ENCODE peak calls at places on chromosomes 4 and X, in six cellular contexts. G is H9, N is H1, P is IMR-90, S is mesenchymal stem cell, L is trophoblast cell. I is an unnamed sample.

GRCh38 chr4:47642985-47643745 is 158.1 kb downstream of the ATP10D start:
- DNase-seq in L (no peak), G (no peak), S (peak; percentile 23), P (peak; percentile 55), N (no peak), I (no peak)

GRCh38 chr4:143337600-143338287 is 1.1 kb downstream of the GAB1 start:
- DNase-seq in L (no peak), P (peak; percentile 58), S (peak; percentile 72), N (no peak), G (peak; percentile 38), I (no peak)

GRCh38 chrX:74536142-74537010 is 78.0 kb downstream of the RLIM start:
- DNase-seq in L (peak; percentile 51), N (no peak), S (peak; percentile 83), P (peak; percentile 83), G (peak; percentile 69), I (no peak)

GRCh38 chrX:40952855-40953254 is 132.4 kb upstream of the USP9X start:
- DNase-seq in P (peak; percentile 18), G (no peak), N (no peak), S (peak; percentile 30), L (no peak), I (no peak)

GRCh38 chrX:24253469-24253868 is 60.4 kb downstream of the SUPT20HL2 start:
- DNase-seq in L (no peak), S (no peak), G (no peak), P (no peak), N (no peak), I (no peak)

GRCh38 chr4:2750719-2751605 is 5.2 kb downstream of the TNIP2 start:
- DNase-seq in N (no peak), S (peak; percentile 83), P (no peak), L (no peak), G (no peak), I (no peak)

GRCh38 chr4:93710847-93711430 is 117.6 kb upstream of the ATOH1 start:
- DNase-seq in G (no peak), N (no peak), S (no peak), P (no peak), L (no peak), I (no peak)

GRCh38 chr4:82201303-82201702 is 172.5 kb downstream of the HNRNPD start:
- DNase-seq in G (no peak), N (no peak), S (no peak), L (no peak), P (no peak), I (no peak)

GRCh38 chr4:41428205-41428940 is 109.6 kb upstream of the LIMCH1 start:
- DNase-seq in N (no peak), G (no peak), L (no peak), P (no peak), S (no peak), I (no peak)

GRCh38 chr4:8351931-8352367 is 82.4 kb downstream of the HTRA3 start:
- DNase-seq in N (no peak), P (peak; percentile 39), G (no peak), L (no peak), S (no peak), I (no peak)

DNA sequence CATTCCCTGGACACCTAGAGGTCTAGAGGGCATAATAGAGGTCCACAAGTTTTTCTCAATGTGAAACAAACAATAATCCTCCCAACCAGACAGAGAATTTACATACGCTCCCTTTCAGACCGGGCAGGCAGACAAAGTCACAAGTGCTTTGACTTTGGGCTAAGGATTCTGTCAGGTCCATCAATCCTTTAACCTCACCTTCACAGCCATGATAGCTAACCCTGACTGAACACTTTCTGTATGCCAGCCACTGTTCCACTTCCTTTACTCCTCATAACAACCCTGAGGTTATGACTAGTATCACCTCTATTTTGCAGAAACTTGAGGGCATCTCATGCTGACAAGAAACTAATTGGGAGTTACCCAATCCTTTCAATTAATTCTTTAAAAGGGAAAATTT is 118.8 kb upstream of the AFF2 start:
- DNase-seq in P (no peak), G (no peak), L (no peak), N (no peak), S (no peak), I (no peak)
- H3K9ac ChIP-seq in P (no peak overlapping the region), G (no peak overlapping the region), L (no peak overlapping the region), N (no peak overlapping the region), S (no peak overlapping the region), I (no peak overlapping the region)

GRCh38 chr4:26238426-26238781 is 82.4 kb upstream of the RBPJ start:
- DNase-seq in S (no peak), L (no peak), G (no peak), P (no peak), N (no peak), I (no peak)
- H3K14ac ChIP-seq in S (no peak overlapping the region), L (no peak overlapping the region), G (no peak overlapping the region), P (peak overlapping the region; percentile 16), N (no peak overlapping the region), I (no peak overlapping the region)

GRCh38 chrX:39731390-39731680 is 366.4 kb downstream of the BCOR start:
- DNase-seq in S (no peak), P (no peak), G (no peak), L (no peak), N (no peak), I (no peak)
- H2BK5ac ChIP-seq in S (no peak overlapping the region), P (no peak overlapping the region), G (no peak overlapping the region), L (no peak overlapping the region), N (peak overlapping the region; percentile 52), I (no peak overlapping the region)

GRCh38 chr4:13893221-13893620 is 265.7 kb upstream of the BOD1L1 start:
- DNase-seq in L (no peak), G (no peak), N (no peak), P (peak; percentile 32), S (peak; percentile 35), I (no peak)
- H3K9ac ChIP-seq in L (no peak overlapping the region), G (no peak overlapping the region), N (no peak overlapping the region), P (peak overlapping the region; percentile 89), S (peak overlapping the region; percentile 88), I (no peak overlapping the region)

DNA sequence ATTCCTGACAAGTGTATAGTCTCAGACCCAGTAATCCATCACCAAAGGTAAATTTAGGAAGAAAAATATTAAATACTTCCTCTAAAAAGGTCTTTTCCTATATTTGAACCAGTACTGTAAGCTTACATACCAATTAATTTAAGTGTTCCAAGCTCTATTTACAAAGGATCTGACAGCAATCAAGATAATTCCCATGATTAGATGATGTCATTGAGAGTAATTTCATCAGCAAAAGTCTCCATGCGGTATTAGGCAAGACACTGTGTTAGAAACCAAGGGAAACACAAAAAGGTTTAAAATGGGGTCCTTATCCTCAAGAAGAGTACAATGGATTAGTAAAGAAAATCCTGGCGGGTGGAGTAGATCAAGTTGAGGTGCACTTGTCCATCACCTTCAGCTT is 198.5 kb downstream of the PRDM5 start:
- DNase-seq in S (peak; percentile 37), G (no peak), P (no peak), L (no peak), N (no peak), I (no peak)
- H3K14ac ChIP-seq in S (no peak overlapping the region), G (no peak overlapping the region), P (no peak overlapping the region), L (no peak overlapping the region), N (no peak overlapping the region), I (no peak overlapping the region)

DNA sequence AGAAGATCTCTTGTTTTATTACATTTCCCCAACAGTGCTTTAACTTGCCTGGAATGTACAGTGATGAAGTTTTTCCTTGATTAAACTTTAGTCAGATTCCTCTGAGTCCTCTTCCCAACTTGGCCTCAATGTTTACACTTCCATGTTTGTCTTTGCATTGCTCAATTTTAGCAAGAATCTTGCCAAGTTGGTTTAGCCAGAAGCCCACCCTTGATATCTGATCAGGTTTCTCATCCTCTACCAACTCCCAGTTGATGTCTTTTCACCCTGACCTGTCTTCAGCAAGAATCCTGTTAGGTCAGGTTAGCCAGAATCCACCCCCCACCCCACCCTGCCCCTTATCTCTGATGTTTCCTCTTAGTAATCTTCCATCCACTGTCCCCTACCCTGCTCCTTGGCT is 120.9 kb downstream of the MBNL3 start:
- DNase-seq in L (no peak), P (no peak), S (peak; percentile 9), G (no peak), N (no peak), I (no peak)
- H2BK5ac ChIP-seq in L (no peak overlapping the region), P (no peak overlapping the region), S (no peak overlapping the region), G (no peak overlapping the region), N (no peak overlapping the region), I (no peak overlapping the region)

DNA sequence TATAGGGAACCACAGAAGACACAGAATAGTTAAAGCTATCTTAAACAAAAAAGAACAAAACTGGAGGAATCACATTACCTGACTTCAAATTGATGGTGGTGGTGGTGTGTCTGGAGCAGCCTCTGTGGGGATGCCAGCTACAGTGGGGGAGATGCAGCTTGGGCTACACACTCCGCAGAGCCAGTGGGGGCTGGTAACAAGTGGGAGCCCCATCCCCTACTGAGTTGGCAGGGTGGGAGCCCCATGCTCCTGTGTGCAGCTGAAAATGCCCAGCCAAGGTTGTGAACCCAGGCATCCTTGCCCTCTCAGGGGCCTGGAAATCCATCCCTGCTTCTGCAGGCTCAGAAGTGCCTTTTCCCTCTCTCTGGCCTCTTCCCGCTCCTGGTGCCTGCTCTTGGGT is 38.8 kb downstream of the SH3BGRL start:
- DNase-seq in P (no peak), L (no peak), S (no peak), N (no peak), G (no peak), I (no peak)
- H3K9ac ChIP-seq in P (no peak overlapping the region), L (no peak overlapping the region), S (no peak overlapping the region), N (no peak overlapping the region), G (no peak overlapping the region), I (no peak overlapping the region)

GRCh38 chrX:125758819-125759218 is 407.3 kb downstream of the DCAF12L2 start:
- DNase-seq in G (no peak), L (no peak), S (no peak), P (no peak), N (no peak), I (no peak)

GRCh38 chrX:125765347-125765746 is 400.7 kb downstream of the DCAF12L2 start:
- DNase-seq in L (no peak), N (no peak), S (no peak), P (no peak), G (no peak), I (no peak)

GRCh38 chrX:125757794-125758564 is 408.1 kb downstream of the DCAF12L2 start:
- DNase-seq in P (no peak), N (no peak), L (no peak), G (no peak), S (no peak), I (no peak)

GRCh38 chrX:125762954-125763353 is 403.1 kb downstream of the DCAF12L2 start:
- DNase-seq in S (no peak), P (no peak), N (no peak), L (no peak), G (no peak), I (no peak)
- H3K14ac ChIP-seq in S (no peak overlapping the region), P (no peak overlapping the region), N (no peak overlapping the region), L (no peak overlapping the region), G (no peak overlapping the region), I (no peak overlapping the region)

I was measured in neuronal stem cell.